ENCODE peak calls at places on chromosomes 3 and 15, in five cellular contexts. One of them, this sample, is unnamed.

GRCh38 chr3:160134454-160134853 is 90.8 kb upstream of the C3orf80 start:
- DNase-seq in endothelial cell of umbilical vein: no peak
- DNase-seq in BJ: no peak
- DNase-seq in GM20000: no peak
- DNase-seq in PC-9: peak; percentile 51
- DNase-seq in this sample: no peak

GRCh38 chr3:43028678-43029490 is 49.8 kb downstream of the GASK1A start:
- DNase-seq in PC-9: peak; percentile 24
- DNase-seq in endothelial cell of umbilical vein: no peak
- DNase-seq in GM20000: no peak
- DNase-seq in BJ: no peak
- DNase-seq in this sample: no peak

GRCh38 chr3:52841981-52842340 is 7.1 kb upstream of the MUSTN1 start:
- DNase-seq in PC-9: no peak
- DNase-seq in BJ: no peak
- DNase-seq in endothelial cell of umbilical vein: no peak
- DNase-seq in GM20000: no peak
- DNase-seq in this sample: no peak

GRCh38 chr3:142981108-142981507 is 17.6 kb upstream of the PAQR9 start:
- DNase-seq in BJ: no peak
- DNase-seq in PC-9: no peak
- DNase-seq in endothelial cell of umbilical vein: no peak
- DNase-seq in GM20000: no peak
- DNase-seq in this sample: no peak

GRCh38 chr3:148605551-148605950 is 92.2 kb upstream of the AGTR1 start:
- DNase-seq in BJ: no peak
- DNase-seq in PC-9: no peak
- DNase-seq in endothelial cell of umbilical vein: no peak
- DNase-seq in GM20000: no peak
- DNase-seq in this sample: no peak

GRCh38 chr3:11481561-11481960 is 162.2 kb downstream of the VGLL4 start:
- DNase-seq in BJ: no peak
- DNase-seq in GM20000: no peak
- DNase-seq in PC-9: no peak
- DNase-seq in endothelial cell of umbilical vein: no peak
- DNase-seq in this sample: no peak

GRCh38 chr15:99230867-99231266 is 18.5 kb downstream of the TTC23 start:
- DNase-seq in BJ: no peak
- DNase-seq in endothelial cell of umbilical vein: no peak
- DNase-seq in GM20000: no peak
- DNase-seq in PC-9: no peak
- DNase-seq in this sample: no peak

GRCh38 chr3:141109761-141110160 is 58.6 kb downstream of the SPSB4 start:
- DNase-seq in PC-9: no peak
- DNase-seq in GM20000: no peak
- DNase-seq in BJ: no peak
- DNase-seq in endothelial cell of umbilical vein: no peak
- DNase-seq in this sample: no peak

GRCh38 chr3:64141476-64141875 is 83.8 kb downstream of the PRICKLE2 start:
- DNase-seq in PC-9: no peak
- DNase-seq in BJ: no peak
- DNase-seq in endothelial cell of umbilical vein: no peak
- DNase-seq in GM20000: no peak
- DNase-seq in this sample: no peak

GRCh38 chr3:157594413-157594812 is 91.2 kb upstream of the VEPH1 start:
- DNase-seq in PC-9: no peak
- DNase-seq in GM20000: no peak
- DNase-seq in endothelial cell of umbilical vein: no peak
- DNase-seq in BJ: no peak
- DNase-seq in this sample: no peak
- TF ChIP-seq CTCF in PC-9: no peak
- TF ChIP-seq CTCF in GM20000: no peak
- TF ChIP-seq CTCF in endothelial cell of umbilical vein: no peak
- TF ChIP-seq CTCF in BJ: peak; percentile 31
- TF ChIP-seq CTCF in this sample: no peak

DNA sequence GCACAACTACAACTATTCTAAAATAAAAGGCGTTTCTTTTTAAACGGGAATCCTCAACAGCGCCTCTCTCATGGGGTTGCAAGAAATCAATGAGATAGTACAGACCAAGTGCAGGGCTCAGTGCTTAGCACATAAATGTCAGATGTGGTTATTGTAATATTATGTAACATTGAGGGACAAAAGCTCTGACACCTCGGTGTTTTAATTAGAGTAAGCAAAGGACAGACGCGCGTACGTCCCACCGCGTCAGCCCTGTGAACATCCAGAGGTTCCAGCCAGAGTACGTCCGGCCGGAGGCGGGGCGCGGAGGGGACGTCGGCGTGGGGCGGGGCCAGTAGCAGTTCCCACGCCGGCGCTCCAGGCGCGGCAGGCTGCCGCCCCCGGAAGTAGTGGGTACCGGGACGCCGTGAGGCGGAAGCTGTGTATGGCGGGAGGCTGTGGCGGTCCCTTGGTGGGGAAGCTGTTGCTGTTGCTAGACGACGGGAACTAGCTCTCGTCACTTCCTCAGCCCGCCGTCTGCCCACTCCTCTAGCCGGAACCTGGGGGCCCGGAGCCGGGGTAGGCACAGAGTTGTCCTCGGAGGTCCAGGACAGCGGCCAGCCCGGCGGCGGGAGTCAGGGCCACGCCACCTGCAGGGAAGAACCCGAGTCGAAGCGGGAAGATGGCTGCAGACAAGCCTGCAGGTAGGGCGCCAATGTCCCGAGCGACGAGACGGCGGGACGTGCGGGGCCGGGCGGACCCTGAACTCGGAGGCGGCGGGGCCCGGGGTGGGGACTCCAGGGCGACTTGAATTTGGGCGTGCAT is at the start of gene CNOT10:
- DNase-seq in GM20000: peak; percentile 94
- DNase-seq in BJ: peak; percentile 71
- DNase-seq in endothelial cell of umbilical vein: peak; percentile 95
- DNase-seq in PC-9: peak; percentile 94
- DNase-seq in this sample: peak; percentile 92
- TF ChIP-seq CTCF in GM20000: no peak
- TF ChIP-seq CTCF in BJ: peak; percentile 34
- TF ChIP-seq CTCF in endothelial cell of umbilical vein: no peak
- TF ChIP-seq CTCF in PC-9: no peak
- TF ChIP-seq CTCF in this sample: no peak

GRCh38 chr3:9846931-9847488 is 3.2 kb upstream of the RPUSD3 start:
- DNase-seq in endothelial cell of umbilical vein: no peak
- DNase-seq in BJ: no peak
- DNase-seq in PC-9: no peak
- DNase-seq in GM20000: no peak
- DNase-seq in this sample: no peak

GRCh38 chr3:9855594-9855993 is 11.8 kb upstream of the RPUSD3 start:
- DNase-seq in PC-9: no peak
- DNase-seq in GM20000: no peak
- DNase-seq in BJ: no peak
- DNase-seq in endothelial cell of umbilical vein: no peak
- DNase-seq in this sample: no peak

DNA sequence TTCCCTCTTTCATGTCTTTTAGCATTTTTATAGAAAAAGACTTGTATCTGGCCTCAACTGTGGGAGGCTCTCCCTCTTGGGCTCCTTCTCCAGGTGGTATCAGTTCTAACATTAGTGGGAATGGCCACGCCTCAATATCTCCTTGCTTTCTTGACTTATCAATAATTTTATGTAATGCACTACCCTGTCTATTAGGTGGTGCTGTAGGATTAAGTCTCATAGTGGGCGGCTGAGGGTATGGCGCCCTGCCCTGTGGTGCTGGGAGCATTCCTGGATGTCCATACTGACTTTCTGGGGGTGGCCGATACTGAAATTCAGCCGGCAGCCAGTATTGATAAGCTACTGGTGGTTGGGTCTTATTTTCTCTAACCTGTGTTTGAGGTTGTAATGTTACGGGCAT is 8.7 kb upstream of the RPUSD3 start:
- DNase-seq in PC-9: no peak
- DNase-seq in GM20000: no peak
- DNase-seq in BJ: no peak
- DNase-seq in endothelial cell of umbilical vein: no peak
- DNase-seq in this sample: no peak
- TF ChIP-seq CTCF in PC-9: peak; percentile 17
- TF ChIP-seq CTCF in GM20000: no peak
- TF ChIP-seq CTCF in BJ: no peak
- TF ChIP-seq CTCF in endothelial cell of umbilical vein: no peak
- TF ChIP-seq CTCF in this sample: no peak

DNA sequence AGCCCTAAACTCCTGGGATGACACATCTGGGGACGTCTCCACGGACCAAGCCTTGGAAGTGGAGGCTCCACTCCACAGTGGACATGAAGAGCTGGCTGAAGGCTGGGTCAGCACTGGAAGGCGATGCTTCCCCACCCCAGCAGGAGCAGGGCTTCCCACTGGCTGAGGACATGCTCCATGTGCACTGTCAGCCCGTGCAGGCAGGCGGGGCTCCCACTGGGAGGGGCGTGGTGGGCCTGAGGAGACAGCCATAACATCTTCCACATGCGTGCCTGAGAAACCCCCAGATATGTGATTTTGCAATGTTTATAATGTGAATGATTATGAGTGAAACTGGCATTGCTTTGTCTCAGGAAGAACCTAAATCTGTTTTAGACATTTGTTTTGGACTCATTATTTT is 231.3 kb downstream of the KLF13 start:
- DNase-seq in BJ: no peak
- DNase-seq in endothelial cell of umbilical vein: no peak
- DNase-seq in GM20000: no peak
- DNase-seq in PC-9: no peak
- DNase-seq in this sample: no peak
- TF ChIP-seq CTCF in BJ: no peak
- TF ChIP-seq CTCF in endothelial cell of umbilical vein: no peak
- TF ChIP-seq CTCF in GM20000: no peak
- TF ChIP-seq CTCF in PC-9: no peak
- TF ChIP-seq CTCF in this sample: no peak

DNA sequence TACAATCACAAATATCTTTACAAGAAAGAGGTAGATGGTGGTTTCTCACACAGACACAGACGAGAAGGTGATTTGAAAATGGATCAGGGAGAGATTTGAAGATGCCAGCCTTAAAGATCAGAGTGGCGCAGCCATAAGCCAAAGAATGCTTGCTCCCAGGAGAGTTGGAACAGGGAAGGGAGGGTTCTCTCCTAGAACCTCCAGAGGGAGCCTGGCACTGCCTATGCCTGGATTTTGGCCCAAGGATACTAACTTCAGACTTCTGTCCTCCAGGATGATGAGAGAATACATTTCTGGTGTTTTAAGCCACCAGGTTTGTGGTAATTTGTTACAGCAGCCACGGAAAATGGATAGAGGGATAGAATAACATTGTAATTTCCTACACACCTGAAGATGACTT is 279.1 kb downstream of the FAM43A start:
- DNase-seq in PC-9: no peak
- DNase-seq in GM20000: no peak
- DNase-seq in endothelial cell of umbilical vein: no peak
- DNase-seq in BJ: no peak
- DNase-seq in this sample: no peak
- TF ChIP-seq CTCF in PC-9: peak; percentile 40
- TF ChIP-seq CTCF in GM20000: no peak
- TF ChIP-seq CTCF in endothelial cell of umbilical vein: no peak
- TF ChIP-seq CTCF in BJ: no peak
- TF ChIP-seq CTCF in this sample: no peak

This sample was measured in ovary.